ENCODE peak calls at places on chromosomes 11 and 22, in seven cellular contexts. One of them, this sample, is unnamed.

GRCh38 chr22:17035246-17035645 is 27.2 kb upstream of the GAB4 start:
- DNase-seq in endodermal cell: no peak
- DNase-seq in thoracic aorta: no peak
- DNase-seq in CD4-positive, alpha-beta memory T cell: no peak
- DNase-seq in cardiac muscle cell: no peak
- DNase-seq in dorsolateral prefrontal cortex: no peak
- DNase-seq in psoas muscle: no peak
- DNase-seq in this sample: no peak

GRCh38 chr11:47272706-47273105 is 2.8 kb downstream of the MADD start:
- DNase-seq in thoracic aorta: no peak
- DNase-seq in dorsolateral prefrontal cortex: no peak
- DNase-seq in psoas muscle: no peak
- DNase-seq in cardiac muscle cell: peak; percentile 66
- DNase-seq in endodermal cell: no peak
- DNase-seq in CD4-positive, alpha-beta memory T cell: no peak
- DNase-seq in this sample: no peak

GRCh38 chr11:78514922-78515502 is 59.7 kb downstream of the NARS2 start:
- DNase-seq in thoracic aorta: no peak
- DNase-seq in endodermal cell: no peak
- DNase-seq in cardiac muscle cell: no peak
- DNase-seq in CD4-positive, alpha-beta memory T cell: no peak
- DNase-seq in dorsolateral prefrontal cortex: no peak
- DNase-seq in psoas muscle: no peak
- DNase-seq in this sample: no peak

GRCh38 chr22:46315976-46316375 is 19.3 kb downstream of the GTSE1 start:
- DNase-seq in endodermal cell: no peak
- DNase-seq in thoracic aorta: no peak
- DNase-seq in dorsolateral prefrontal cortex: no peak
- DNase-seq in psoas muscle: peak; percentile 44
- DNase-seq in CD4-positive, alpha-beta memory T cell: no peak
- DNase-seq in cardiac muscle cell: no peak
- DNase-seq in this sample: no peak

GRCh38 chr11:85627332-85627997 is at the start of gene DLG2:
- DNase-seq in endodermal cell: no peak
- DNase-seq in psoas muscle: no peak
- DNase-seq in thoracic aorta: no peak
- DNase-seq in dorsolateral prefrontal cortex: peak; percentile 38
- DNase-seq in CD4-positive, alpha-beta memory T cell: no peak
- DNase-seq in cardiac muscle cell: peak; percentile 46
- DNase-seq in this sample: no peak

GRCh38 chr11:32333335-32333991 is 101.9 kb downstream of the WT1 start:
- DNase-seq in dorsolateral prefrontal cortex: peak; percentile 50
- DNase-seq in thoracic aorta: no peak
- DNase-seq in cardiac muscle cell: peak; percentile 38
- DNase-seq in psoas muscle: peak; percentile 68
- DNase-seq in CD4-positive, alpha-beta memory T cell: no peak
- DNase-seq in endodermal cell: peak; percentile 91
- DNase-seq in this sample: no peak

GRCh38 chr11:66363187-66363601 is 8.4 kb downstream of the SLC29A2 start:
- DNase-seq in thoracic aorta: no peak
- DNase-seq in dorsolateral prefrontal cortex: no peak
- DNase-seq in endodermal cell: no peak
- DNase-seq in CD4-positive, alpha-beta memory T cell: no peak
- DNase-seq in psoas muscle: peak; percentile 48
- DNase-seq in cardiac muscle cell: no peak
- DNase-seq in this sample: no peak

GRCh38 chr11:112321521-112322172 is 61.0 kb upstream of the PLET1 start:
- DNase-seq in thoracic aorta: no peak
- DNase-seq in cardiac muscle cell: no peak
- DNase-seq in psoas muscle: no peak
- DNase-seq in dorsolateral prefrontal cortex: no peak
- DNase-seq in CD4-positive, alpha-beta memory T cell: peak; percentile 4
- DNase-seq in endodermal cell: peak; percentile 62
- DNase-seq in this sample: peak; percentile 95

GRCh38 chr11:34238966-34239365 is 118.8 kb downstream of the ABTB2 start:
- DNase-seq in psoas muscle: no peak
- DNase-seq in CD4-positive, alpha-beta memory T cell: no peak
- DNase-seq in thoracic aorta: no peak
- DNase-seq in cardiac muscle cell: no peak
- DNase-seq in endodermal cell: peak; percentile 61
- DNase-seq in dorsolateral prefrontal cortex: no peak
- DNase-seq in this sample: no peak

GRCh38 chr22:17303840-17304779 is 65.2 kb upstream of the CECR2 start:
- DNase-seq in CD4-positive, alpha-beta memory T cell: peak; percentile 68
- DNase-seq in cardiac muscle cell: no peak
- DNase-seq in dorsolateral prefrontal cortex: no peak
- DNase-seq in endodermal cell: no peak
- DNase-seq in psoas muscle: no peak
- DNase-seq in thoracic aorta: no peak
- DNase-seq in this sample: peak; percentile 59

GRCh38 chr11:86931965-86932332 is 23.2 kb downstream of the FZD4 start:
- DNase-seq in endodermal cell: no peak
- DNase-seq in dorsolateral prefrontal cortex: no peak
- DNase-seq in cardiac muscle cell: no peak
- DNase-seq in CD4-positive, alpha-beta memory T cell: no peak
- DNase-seq in psoas muscle: no peak
- DNase-seq in thoracic aorta: no peak
- DNase-seq in this sample: no peak

GRCh38 chr11:67674442-67674871 is at the start of gene ALDH3B2:
- DNase-seq in thoracic aorta: no peak
- DNase-seq in CD4-positive, alpha-beta memory T cell: no peak
- DNase-seq in cardiac muscle cell: no peak
- DNase-seq in endodermal cell: peak; percentile 55
- DNase-seq in dorsolateral prefrontal cortex: no peak
- DNase-seq in psoas muscle: no peak
- DNase-seq in this sample: no peak

GRCh38 chr11:109940816-109941215 is 152.4 kb upstream of the ZC3H12C start:
- DNase-seq in endodermal cell: no peak
- DNase-seq in dorsolateral prefrontal cortex: no peak
- DNase-seq in thoracic aorta: no peak
- DNase-seq in psoas muscle: no peak
- DNase-seq in CD4-positive, alpha-beta memory T cell: no peak
- DNase-seq in cardiac muscle cell: no peak
- DNase-seq in this sample: no peak

GRCh38 chr11:109946322-109946846 is 146.8 kb upstream of the ZC3H12C start:
- DNase-seq in CD4-positive, alpha-beta memory T cell: peak; percentile 4
- DNase-seq in psoas muscle: peak; percentile 90
- DNase-seq in thoracic aorta: peak; percentile 75
- DNase-seq in cardiac muscle cell: peak; percentile 88
- DNase-seq in dorsolateral prefrontal cortex: peak; percentile 93
- DNase-seq in endodermal cell: peak; percentile 93
- DNase-seq in this sample: peak; percentile 79

DNA sequence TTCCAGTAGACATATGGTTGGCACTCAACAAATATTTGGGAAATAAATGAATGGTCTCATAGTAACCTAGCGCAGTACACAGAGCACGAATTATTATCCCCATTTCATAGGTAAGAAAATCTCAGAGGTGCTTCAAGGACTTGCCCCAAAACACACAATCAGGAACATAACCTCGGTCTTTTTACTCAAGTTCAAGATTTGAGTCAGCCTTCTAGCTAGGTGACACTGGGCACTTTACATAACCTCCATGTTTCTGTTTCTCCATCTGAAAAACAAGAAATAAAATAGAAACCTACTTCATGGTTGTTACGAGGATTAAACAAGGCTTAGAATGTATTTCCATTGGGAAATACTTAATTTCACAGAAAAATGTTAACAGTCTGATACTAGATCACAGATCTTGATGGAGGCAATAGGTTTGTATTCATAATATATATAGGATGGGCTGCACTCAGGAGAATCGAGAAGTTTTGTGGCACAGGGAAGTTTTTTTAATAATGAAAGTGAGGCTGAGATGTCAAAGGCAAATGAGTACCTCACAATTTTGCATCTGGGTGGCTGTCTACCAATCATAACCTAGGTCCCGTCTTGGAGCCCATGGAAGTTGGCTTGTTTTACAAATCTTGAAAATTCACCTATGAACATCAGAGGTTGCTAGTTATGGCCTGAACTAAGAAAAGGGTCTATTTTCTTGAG is 147.4 kb upstream of the ZC3H12C start:
- DNase-seq in thoracic aorta: no peak
- DNase-seq in dorsolateral prefrontal cortex: no peak
- DNase-seq in CD4-positive, alpha-beta memory T cell: no peak
- DNase-seq in endodermal cell: no peak
- DNase-seq in psoas muscle: no peak
- DNase-seq in cardiac muscle cell: no peak
- DNase-seq in this sample: no peak
- H3K4me3 ChIP-seq in thoracic aorta: peak overlapping the region; percentile 53
- H3K4me3 ChIP-seq in dorsolateral prefrontal cortex: peak overlapping the region; percentile 62
- H3K4me3 ChIP-seq in CD4-positive, alpha-beta memory T cell: no peak overlapping the region
- H3K4me3 ChIP-seq in endodermal cell: no peak overlapping the region
- H3K4me3 ChIP-seq in psoas muscle: peak overlapping the region; percentile 54
- H3K4me3 ChIP-seq in cardiac muscle cell: no peak overlapping the region
- H3K4me3 ChIP-seq in this sample: no peak overlapping the region

DNA sequence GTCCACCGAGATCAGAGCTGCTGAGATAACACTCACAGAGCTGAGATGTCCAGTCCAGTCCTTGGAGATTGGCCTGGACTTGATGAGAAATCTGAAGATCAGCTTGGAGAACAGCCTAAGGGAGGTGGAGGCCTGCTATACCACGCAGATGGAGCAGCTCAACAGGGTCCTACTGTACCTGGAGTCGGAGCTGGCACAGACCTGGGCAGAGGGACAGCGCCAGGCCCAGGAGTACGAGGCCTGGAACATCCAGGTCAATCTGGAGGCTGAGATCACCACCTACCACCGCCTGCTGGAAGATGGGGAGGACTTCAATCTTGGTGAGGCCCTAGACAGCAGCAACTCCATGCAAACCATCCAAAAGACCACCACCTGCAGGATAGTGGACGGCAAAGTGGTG is 33.1 kb downstream of the CLTCL1 start:
- DNase-seq in CD4-positive, alpha-beta memory T cell: no peak
- DNase-seq in cardiac muscle cell: no peak
- DNase-seq in psoas muscle: no peak
- DNase-seq in thoracic aorta: no peak
- DNase-seq in dorsolateral prefrontal cortex: no peak
- DNase-seq in endodermal cell: no peak
- DNase-seq in this sample: no peak
- H3K4me3 ChIP-seq in CD4-positive, alpha-beta memory T cell: no peak overlapping the region
- H3K4me3 ChIP-seq in cardiac muscle cell: no peak overlapping the region
- H3K4me3 ChIP-seq in psoas muscle: no peak overlapping the region
- H3K4me3 ChIP-seq in thoracic aorta: no peak overlapping the region
- H3K4me3 ChIP-seq in dorsolateral prefrontal cortex: no peak overlapping the region
- H3K4me3 ChIP-seq in endodermal cell: no peak overlapping the region
- H3K4me3 ChIP-seq in this sample: no peak overlapping the region

DNA sequence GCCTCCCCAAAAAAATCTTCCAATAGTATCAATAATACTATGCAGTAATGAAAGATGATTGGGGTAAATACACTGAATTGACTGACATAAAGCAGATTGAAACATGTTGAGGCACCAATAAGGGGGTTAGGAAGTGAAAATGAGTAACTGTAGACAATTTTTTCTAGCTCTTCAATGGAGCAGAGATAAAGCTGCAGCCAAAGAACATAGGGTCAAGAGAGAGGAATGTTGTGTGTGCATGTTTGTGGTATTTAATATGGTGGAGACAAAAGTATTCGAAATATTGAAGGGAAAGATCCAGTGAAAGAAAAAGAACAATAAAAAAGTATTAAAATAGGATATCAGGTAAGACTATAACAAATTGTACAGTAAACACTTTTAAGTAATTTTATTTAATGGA is 450.0 kb upstream of the CCDC179 start:
- DNase-seq in CD4-positive, alpha-beta memory T cell: no peak
- DNase-seq in psoas muscle: no peak
- DNase-seq in thoracic aorta: no peak
- DNase-seq in dorsolateral prefrontal cortex: no peak
- DNase-seq in endodermal cell: no peak
- DNase-seq in cardiac muscle cell: no peak
- DNase-seq in this sample: no peak
- H3K4me3 ChIP-seq in CD4-positive, alpha-beta memory T cell: no peak overlapping the region
- H3K4me3 ChIP-seq in psoas muscle: no peak overlapping the region
- H3K4me3 ChIP-seq in thoracic aorta: no peak overlapping the region
- H3K4me3 ChIP-seq in dorsolateral prefrontal cortex: no peak overlapping the region
- H3K4me3 ChIP-seq in endodermal cell: no peak overlapping the region
- H3K4me3 ChIP-seq in cardiac muscle cell: no peak overlapping the region
- H3K4me3 ChIP-seq in this sample: no peak overlapping the region

DNA sequence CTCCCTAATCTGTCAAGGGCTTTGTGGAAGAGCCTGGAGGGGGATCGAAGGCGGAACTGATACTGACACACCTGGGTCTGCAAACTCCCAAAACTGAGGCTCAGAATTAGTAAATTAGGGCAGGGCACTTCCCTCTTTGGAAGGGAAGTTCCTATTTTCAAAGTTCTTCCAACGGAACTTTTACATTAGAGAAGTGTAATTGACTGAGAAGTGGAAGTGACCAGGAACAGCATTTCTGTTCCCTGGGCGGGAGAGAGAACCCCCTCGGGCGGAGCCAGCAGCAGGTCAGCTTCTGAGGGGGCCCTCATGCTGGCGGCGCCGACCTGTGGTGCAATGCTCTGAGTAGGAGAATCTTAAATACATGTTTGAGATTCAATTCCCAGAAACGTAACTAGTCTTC is 1.1 kb upstream of the CBL start:
- DNase-seq in thoracic aorta: no peak
- DNase-seq in psoas muscle: no peak
- DNase-seq in dorsolateral prefrontal cortex: no peak
- DNase-seq in endodermal cell: peak; percentile 50
- DNase-seq in cardiac muscle cell: no peak
- DNase-seq in CD4-positive, alpha-beta memory T cell: no peak
- DNase-seq in this sample: no peak
- H3K4me3 ChIP-seq in thoracic aorta: peak overlapping the region; percentile 100
- H3K4me3 ChIP-seq in psoas muscle: peak overlapping the region; percentile 91
- H3K4me3 ChIP-seq in dorsolateral prefrontal cortex: peak overlapping the region; percentile 99
- H3K4me3 ChIP-seq in endodermal cell: peak overlapping the region; percentile 68
- H3K4me3 ChIP-seq in cardiac muscle cell: no peak overlapping the region
- H3K4me3 ChIP-seq in CD4-positive, alpha-beta memory T cell: no peak overlapping the region
- H3K4me3 ChIP-seq in this sample: peak overlapping the region; percentile 68

GRCh38 chr22:39292561-39293074 is 26.8 kb downstream of the RPL3 start:
- DNase-seq in thoracic aorta: peak; percentile 80
- DNase-seq in dorsolateral prefrontal cortex: peak; percentile 61
- DNase-seq in CD4-positive, alpha-beta memory T cell: no peak
- DNase-seq in psoas muscle: peak; percentile 90
- DNase-seq in endodermal cell: peak; percentile 95
- DNase-seq in cardiac muscle cell: peak; percentile 56
- DNase-seq in this sample: no peak

GRCh38 chr22:39291501-39291900 is 27.9 kb downstream of the RPL3 start:
- DNase-seq in psoas muscle: no peak
- DNase-seq in dorsolateral prefrontal cortex: no peak
- DNase-seq in CD4-positive, alpha-beta memory T cell: no peak
- DNase-seq in cardiac muscle cell: no peak
- DNase-seq in endodermal cell: no peak
- DNase-seq in thoracic aorta: no peak
- DNase-seq in this sample: no peak

GRCh38 chr22:39290724-39291161 is 28.7 kb downstream of the RPL3 start:
- DNase-seq in CD4-positive, alpha-beta memory T cell: no peak
- DNase-seq in thoracic aorta: no peak
- DNase-seq in dorsolateral prefrontal cortex: no peak
- DNase-seq in cardiac muscle cell: peak; percentile 38
- DNase-seq in psoas muscle: peak; percentile 91
- DNase-seq in endodermal cell: peak; percentile 84
- DNase-seq in this sample: no peak

GRCh38 chr22:39290248-39290720 is 29.1 kb downstream of the RPL3 start:
- DNase-seq in cardiac muscle cell: no peak
- DNase-seq in thoracic aorta: no peak
- DNase-seq in CD4-positive, alpha-beta memory T cell: no peak
- DNase-seq in endodermal cell: no peak
- DNase-seq in psoas muscle: no peak
- DNase-seq in dorsolateral prefrontal cortex: no peak
- DNase-seq in this sample: no peak

DNA sequence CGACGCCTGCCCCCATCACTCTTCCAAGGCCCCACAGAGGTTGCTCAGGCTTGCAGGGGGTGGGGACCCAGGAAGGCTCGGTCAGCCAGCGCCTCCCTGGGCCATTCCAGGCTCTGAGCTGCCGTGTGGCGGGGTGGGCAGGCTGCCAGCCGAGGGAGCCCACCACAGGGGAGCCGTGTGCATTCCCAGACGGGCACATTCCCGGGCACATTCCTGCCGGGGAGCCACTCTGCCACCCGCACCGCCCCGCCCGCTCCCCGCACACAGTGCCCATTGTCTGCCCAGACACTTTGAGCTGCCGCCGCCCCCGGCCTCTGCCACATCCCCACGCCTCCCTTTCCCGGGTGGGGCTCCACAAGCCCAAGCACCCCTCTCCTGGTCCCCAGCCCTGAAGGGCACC is 27.4 kb downstream of the RPL3 start:
- DNase-seq in thoracic aorta: no peak
- DNase-seq in dorsolateral prefrontal cortex: no peak
- DNase-seq in CD4-positive, alpha-beta memory T cell: no peak
- DNase-seq in psoas muscle: no peak
- DNase-seq in endodermal cell: no peak
- DNase-seq in cardiac muscle cell: no peak
- DNase-seq in this sample: no peak
- H3K4me3 ChIP-seq in thoracic aorta: no peak overlapping the region
- H3K4me3 ChIP-seq in dorsolateral prefrontal cortex: peak overlapping the region; percentile 8
- H3K4me3 ChIP-seq in CD4-positive, alpha-beta memory T cell: no peak overlapping the region
- H3K4me3 ChIP-seq in psoas muscle: no peak overlapping the region
- H3K4me3 ChIP-seq in endodermal cell: no peak overlapping the region
- H3K4me3 ChIP-seq in cardiac muscle cell: no peak overlapping the region
- H3K4me3 ChIP-seq in this sample: no peak overlapping the region